ENCODE peak calls at places on chromosomes 3 and 15, in four cellular contexts. W is CD8-positive, alpha-beta T cell; J is aorta; U is left ventricle myocardium inferior. F is an unnamed sample.

GRCh38 chr3:108505811-108506210 is 4.6 kb downstream of the MYH15 start:
- DNase-seq in W (no peak), J (no peak), U (no peak), F (peak; percentile 9)

GRCh38 chr3:193829781-193830180 is 236.8 kb downstream of the OPA1 start:
- DNase-seq in W (no peak), J (no peak), U (no peak), F (no peak)

GRCh38 chr3:196082471-196082971 is 631 bp upstream of the TFRC start:
- DNase-seq in W (no peak), J (no peak), U (no peak), F (no peak)

GRCh38 chr15:64474846-64475245 is 14.5 kb downstream of the ZNF609 start:
- DNase-seq in W (no peak), J (no peak), U (no peak), F (no peak)

GRCh38 chr15:92809880-92810361 is 90.2 kb upstream of the CHD2 start:
- DNase-seq in W (peak; percentile 48), J (no peak), U (no peak), F (no peak)

GRCh38 chr3:5006755-5007202 is 27.5 kb downstream of the BHLHE40 start:
- DNase-seq in W (peak; percentile 64), J (no peak), U (no peak), F (no peak)

GRCh38 chr3:111324645-111325044 is 217.4 kb upstream of the CD96 start:
- DNase-seq in W (no peak), J (no peak), U (no peak), F (no peak)

GRCh38 chr3:108669211-108669610 is 79.7 kb downstream of the DZIP3 start:
- DNase-seq in W (no peak), J (no peak), U (no peak), F (no peak)

GRCh38 chr3:145807990-145808389 is 353.0 kb downstream of the PLOD2 start:
- DNase-seq in W (no peak), J (no peak), U (peak; percentile 16), F (no peak)

GRCh38 chr3:4575413-4575812 is 82.3 kb downstream of the ITPR1 start:
- DNase-seq in W (no peak), J (no peak), U (no peak), F (no peak)

GRCh38 chr3:105365536-105366301 is 990 bp upstream of the ALCAM start:
- DNase-seq in W (no peak), J (no peak), U (no peak), F (no peak)

GRCh38 chr3:44883213-44883955 is 9.0 kb downstream of the TGM4 start:
- DNase-seq in W (no peak), J (no peak), U (no peak), F (no peak)
- H3K4me3 ChIP-seq in W (no peak overlapping the region), J (no peak overlapping the region), U (no peak overlapping the region), F (no peak overlapping the region)

GRCh38 chr15:100533934-100534333 is 5.2 kb upstream of the CERS3 start:
- DNase-seq in W (no peak), J (no peak), U (no peak), F (no peak)

GRCh38 chr15:100525894-100526512 is 2.7 kb downstream of the CERS3 start:
- DNase-seq in W (no peak), J (peak; percentile 85), U (peak; percentile 66), F (no peak)

GRCh38 chr15:100528833-100529428 is at the start of gene CERS3:
- DNase-seq in W (no peak), J (no peak), U (no peak), F (no peak)

GRCh38 chr15:100531823-100532222 is 3.1 kb upstream of the CERS3 start:
- DNase-seq in W (no peak), J (no peak), U (no peak), F (no peak)

GRCh38 chr15:100529556-100529955 is 806 bp upstream of the CERS3 start:
- DNase-seq in W (no peak), J (no peak), U (no peak), F (no peak)
- H3K4me3 ChIP-seq in W (no peak overlapping the region), J (no peak overlapping the region), U (no peak overlapping the region), F (no peak overlapping the region)

DNA sequence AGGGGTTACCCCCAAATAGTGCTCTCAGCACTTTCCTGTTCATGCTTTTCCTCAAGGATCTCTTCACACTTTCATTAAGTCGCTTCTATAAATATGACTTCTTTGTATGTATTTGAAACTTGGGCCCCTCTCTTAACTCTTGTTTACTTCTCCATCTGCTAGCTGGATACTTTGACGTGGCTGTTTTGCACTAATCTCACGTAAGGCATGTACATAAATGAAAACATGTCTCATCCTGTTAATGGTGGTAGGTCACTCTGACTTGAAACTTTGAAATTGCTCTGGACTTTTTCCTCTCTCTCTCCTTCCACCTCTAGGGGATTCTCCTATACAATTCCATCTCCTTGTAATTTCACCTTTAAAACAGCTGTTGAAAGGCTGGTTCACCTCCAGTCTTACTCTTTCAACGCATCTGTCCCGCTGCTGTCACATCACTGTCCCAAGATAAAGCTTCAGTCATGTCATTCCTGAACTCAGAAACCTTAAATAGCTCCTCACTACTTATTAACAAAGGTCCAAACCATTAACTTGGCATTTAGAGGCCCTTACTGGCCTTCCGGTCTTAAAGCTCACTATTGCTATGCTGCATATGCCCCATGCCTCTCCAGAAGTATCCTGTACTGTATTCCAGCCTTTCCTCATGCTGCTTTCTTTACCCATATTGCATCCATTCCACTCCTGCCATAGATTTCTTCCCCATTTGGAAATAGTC is 1.2 kb downstream of the BLOC1S6 start:
- DNase-seq in W (no peak), J (no peak), U (no peak), F (no peak)
- H3K4me3 ChIP-seq in W (peak overlapping the region; percentile 86), J (peak overlapping the region; percentile 92), U (peak overlapping the region; percentile 80), F (peak overlapping the region; percentile 95)

GRCh38 chr3:117892991-117893390 is 1141.7 kb downstream of the IGSF11 start:
- DNase-seq in W (no peak), J (no peak), U (no peak), F (no peak)
- H3K4me3 ChIP-seq in W (no peak overlapping the region), J (no peak overlapping the region), U (no peak overlapping the region), F (no peak overlapping the region)

F was measured in Jurkat, Clone E6-1.